ENCODE peak calls at places on chromosomes 7 and 10, in six cellular contexts. D is neuronal stem cell, U is IMR-90, G is mesenchymal stem cell, S is mesendoderm, W is trophoblast cell. Y is an unnamed sample.

GRCh38 chr10:106278385-106278784 is 886.1 kb downstream of the SORCS1 start:
- DNase-seq in D (no peak), U (no peak), G (no peak), S (peak), W (no peak), Y (no peak)

GRCh38 chr7:93884541-93884940 is 6.0 kb downstream of the TFPI2 start:
- DNase-seq in D (no peak), U (no peak), G (no peak), S (no peak), W (no peak), Y (no peak)

GRCh38 chr7:134885967-134886352 is 100.3 kb upstream of the AGBL3 start:
- DNase-seq in D (no peak), U (peak), G (peak), S (peak), W (peak), Y (no peak)

GRCh38 chr7:137717811-137718271 is 128.9 kb downstream of the DGKI start:
- DNase-seq in D (peak), U (peak), G (peak), S (peak), W (peak), Y (peak)

GRCh38 chr7:51613911-51614344 is 297.3 kb upstream of the COBL start:
- DNase-seq in D (no peak), U (no peak), G (no peak), S (no peak), W (no peak), Y (no peak)

GRCh38 chr7:31954500-31954899 is 115.7 kb downstream of the PDE1C start:
- DNase-seq in D (no peak), U (no peak), G (no peak), S (peak), W (no peak), Y (no peak)

GRCh38 chr10:49053053-49053997 is 62.0 kb downstream of the VSTM4 start:
- DNase-seq in D (no peak), U (no peak), G (no peak), S (no peak), W (no peak), Y (no peak)

GRCh38 chr7:23242321-23242720 is 4.3 kb upstream of the GPNMB start:
- DNase-seq in D (no peak), U (peak), G (no peak), S (no peak), W (peak), Y (no peak)

GRCh38 chr10:36880898-36881297 is 244.5 kb upstream of the ANKRD30A start:
- DNase-seq in D (no peak), U (peak), G (peak), S (peak), W (peak), Y (no peak)

GRCh38 chr10:49360271-49361177 is 35.4 kb downstream of the DRGX start:
- DNase-seq in D (no peak), U (no peak), G (no peak), S (peak), W (peak), Y (peak)

GRCh38 chr7:4151524-4151923 is 530.6 kb upstream of the FOXK1 start:
- DNase-seq in D (no peak), U (no peak), G (no peak), S (no peak), W (no peak), Y (no peak)

GRCh38 chr7:83271212-83272099 is 108.8 kb upstream of the PCLO start:
- DNase-seq in D (peak), U (peak), G (peak), S (peak), W (peak), Y (no peak)

GRCh38 chr7:55335151-55335550 is 30.0 kb upstream of the LANCL2 start:
- DNase-seq in D (no peak), U (no peak), G (no peak), S (no peak), W (no peak), Y (no peak)

GRCh38 chr10:29703276-29703675 is 68.5 kb upstream of the SVIL start:
- DNase-seq in D (no peak), U (no peak), G (no peak), S (no peak), W (no peak), Y (no peak)

GRCh38 chr10:132861884-132862461 is 76.0 kb upstream of the NKX6-2 start:
- DNase-seq in D (no peak), U (no peak), G (no peak), S (no peak), W (no peak), Y (peak)

GRCh38 chr10:43419997-43420368 is 11.0 kb upstream of the HNRNPF start:
- DNase-seq in D (no peak), U (no peak), G (no peak), S (no peak), W (no peak), Y (no peak)

GRCh38 chr7:17725761-17726160 is 214.5 kb downstream of the SNX13 start:
- DNase-seq in D (no peak), U (no peak), G (peak), S (no peak), W (no peak), Y (no peak)

GRCh38 chr10:11906714-11907113 is 83.6 kb downstream of the PROSER2 start:
- DNase-seq in D (no peak), U (no peak), G (no peak), S (no peak), W (no peak), Y (no peak)

GRCh38 chr10:92479541-92479940 is 94.4 kb downstream of the IDE start:
- DNase-seq in D (no peak), U (no peak), G (no peak), S (peak), W (no peak), Y (no peak)

GRCh38 chr7:7977774-7978173 is 9.2 kb downstream of the GLCCI1 start:
- DNase-seq in D (no peak), U (peak), G (peak), S (no peak), W (no peak), Y (no peak)

GRCh38 chr7:145863-146262 is 46.5 kb upstream of the FAM20C start:
- DNase-seq in D (no peak), U (no peak), G (no peak), S (no peak), W (no peak), Y (no peak)

GRCh38 chr7:150811-151221 is 41.6 kb upstream of the FAM20C start:
- DNase-seq in D (no peak), U (no peak), G (no peak), S (no peak), W (peak), Y (no peak)

GRCh38 chr7:148543-148931 is 43.8 kb upstream of the FAM20C start:
- DNase-seq in D (no peak), U (no peak), G (peak), S (no peak), W (no peak), Y (no peak)

GRCh38 chr7:149856-150636 is 42.3 kb upstream of the FAM20C start:
- DNase-seq in D (no peak), U (no peak), G (no peak), S (peak), W (no peak), Y (peak)

GRCh38 chr7:148932-149855 is 43.2 kb upstream of the FAM20C start:
- DNase-seq in D (peak), U (peak), G (peak), S (peak), W (peak), Y (peak)
- H2BK120ac ChIP-seq in D (no peak), U (peak), G (peak), S (no peak), W (peak), Y (peak)

DNA sequence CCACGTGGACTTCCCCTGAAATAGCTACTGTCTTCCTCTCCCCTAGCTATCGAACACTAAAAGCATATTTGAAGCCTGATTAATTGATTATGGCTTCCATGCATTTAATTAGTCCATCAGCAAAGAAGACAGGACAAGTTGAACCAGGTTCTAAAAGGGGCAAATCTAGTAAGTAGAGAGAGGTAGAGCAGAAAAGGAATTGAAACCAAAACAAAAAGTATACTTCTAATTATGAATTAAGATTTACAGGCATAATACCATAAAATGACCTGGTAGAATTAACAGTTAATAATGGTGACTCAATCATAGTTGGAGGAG is 393 bp upstream of the DNAJC1 start:
- DNase-seq in D (no peak), U (no peak), G (no peak), S (no peak), W (no peak), Y (no peak)
- H3K18ac ChIP-seq in D (peak), U (no peak), G (peak), S (no peak), W (no peak), Y (no peak)

DNA sequence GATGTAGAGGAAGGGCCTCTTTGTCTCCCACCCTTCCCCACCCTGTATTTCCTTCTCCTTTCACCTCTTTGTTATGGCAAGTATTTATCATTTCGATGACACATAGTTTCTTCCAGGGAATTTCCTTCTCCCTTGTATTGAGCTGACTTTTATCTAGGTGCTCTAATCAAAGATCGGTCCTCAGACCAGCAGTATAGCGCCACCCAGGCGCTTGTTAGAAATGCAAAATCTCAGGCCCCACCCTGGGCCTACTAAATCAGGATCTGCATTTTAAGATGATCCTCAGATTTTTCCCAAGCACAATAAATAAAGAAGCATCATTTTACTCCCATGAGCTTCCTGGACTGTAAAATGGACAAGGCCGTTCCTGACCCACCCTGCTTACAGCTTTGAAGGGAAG is 12.0 kb upstream of the GOT1 start:
- DNase-seq in D (no peak), U (no peak), G (no peak), S (no peak), W (no peak), Y (no peak)
- H2BK120ac ChIP-seq in D (no peak), U (no peak), G (no peak), S (no peak), W (no peak), Y (no peak)

GRCh38 chr7:131188367-131189339 is 139.0 kb upstream of the MKLN1 start:
- DNase-seq in D (no peak), U (peak), G (peak), S (no peak), W (peak), Y (no peak)
- H3K18ac ChIP-seq in D (no peak), U (peak), G (peak), S (no peak), W (peak), Y (no peak)

DNA sequence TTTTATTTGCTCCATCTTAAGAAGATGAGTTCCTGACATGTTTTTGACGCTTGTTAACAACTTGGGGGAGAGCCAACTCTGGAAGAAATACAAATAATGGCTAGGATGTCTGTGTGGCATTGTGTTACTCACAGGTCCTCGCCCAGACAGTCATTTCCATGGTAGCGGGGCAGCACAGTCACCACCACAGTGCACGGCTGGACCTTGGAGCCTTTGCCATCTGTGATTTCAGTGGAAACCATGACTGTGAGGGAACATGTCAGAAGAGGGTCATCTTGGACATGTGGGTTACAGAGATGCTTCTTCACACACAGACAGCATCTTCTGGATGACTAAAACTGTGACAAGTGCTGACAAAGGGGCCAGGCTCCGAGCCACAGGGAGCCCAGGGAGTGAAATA is 74.5 kb downstream of the PKD1L1 start:
- DNase-seq in D (no peak), U (peak), G (peak), S (no peak), W (no peak), Y (no peak)
- H2BK120ac ChIP-seq in D (no peak), U (no peak), G (no peak), S (no peak), W (no peak), Y (no peak)

DNA sequence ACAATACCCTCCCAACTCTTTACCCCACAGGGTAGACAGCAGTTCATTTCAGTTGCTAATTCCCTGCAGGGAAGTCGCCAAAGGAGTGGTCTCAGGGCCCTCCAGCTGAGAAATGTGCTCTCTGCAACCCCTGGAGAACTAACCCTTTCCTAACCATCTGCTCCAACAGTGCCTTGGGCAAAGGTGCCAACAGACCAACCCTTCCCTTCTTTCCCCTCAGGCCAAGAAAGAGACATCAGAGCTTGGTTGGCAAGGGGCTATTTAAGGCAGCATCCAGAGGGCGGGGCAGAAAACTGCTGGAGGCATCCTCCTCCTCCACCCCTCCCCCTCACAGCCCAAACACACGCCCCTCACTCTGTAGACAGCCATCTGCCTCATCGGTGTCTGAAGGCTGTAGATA is 1.7 kb downstream of the SORBS1 start:
- DNase-seq in D (peak), U (no peak), G (no peak), S (peak), W (no peak), Y (peak)
- H3K18ac ChIP-seq in D (peak), U (no peak), G (no peak), S (no peak), W (no peak), Y (no peak)

GRCh38 chr10:84195044-84195830 is 900 bp downstream of the CDHR1 start:
- DNase-seq in D (no peak), U (no peak), G (no peak), S (no peak), W (no peak), Y (no peak)
- H2BK120ac ChIP-seq in D (peak), U (no peak), G (no peak), S (no peak), W (no peak), Y (no peak)

GRCh38 chr10:110919349-110919931 is at the start of gene SHOC2:
- DNase-seq in D (no peak), U (no peak), G (no peak), S (no peak), W (peak), Y (peak)
- H3K18ac ChIP-seq in D (peak), U (peak), G (peak), S (peak), W (peak), Y (peak)